ENCODE peak calls at places on chromosomes 16 and 17, in eight cellular contexts. V is spleen; F is neural progenitor cell; E is right cardiac atrium; O is heart left ventricle; T is tibial artery; Q is CD4-positive, alpha-beta T cell; U is Panc1. M is an unnamed sample. For H3K9me3, the result is how much of the 10 kb centered on the place peaks cover.

GRCh38 chr17:78741644-78742284 is 40.3 kb downstream of the CYTH1 start:
- DNase-seq in V (no peak), F (no peak), E (no peak), O (no peak), T (no peak), Q (no peak), U (no peak), M (no peak)

GRCh38 chr16:84380405-84380804 is 12.1 kb downstream of the ATP2C2 start:
- DNase-seq in V (peak), F (no peak), E (no peak), O (no peak), T (peak), Q (no peak), U (no peak), M (peak)

GRCh38 chr17:11564483-11565380 is 33.5 kb upstream of the DNAH9 start:
- DNase-seq in V (no peak), F (no peak), E (no peak), O (no peak), T (no peak), Q (no peak), U (no peak), M (no peak)

GRCh38 chr17:47713980-47714689 is 18.9 kb upstream of the TBX21 start:
- DNase-seq in V (peak), F (peak), E (no peak), O (no peak), T (no peak), Q (no peak), U (no peak), M (no peak)

GRCh38 chr17:59617141-59617757 is 2.4 kb upstream of the CLTC start:
- DNase-seq in V (no peak), F (no peak), E (no peak), O (no peak), T (no peak), Q (no peak), U (no peak), M (no peak)

GRCh38 chr17:1491406-1492248 is 859 bp downstream of the MYO1C start:
- DNase-seq in V (peak), F (peak), E (peak), O (peak), T (peak), Q (no peak), U (no peak), M (peak)

GRCh38 chr17:75689441-75689873 is 22.3 kb downstream of the SAP30BP start:
- DNase-seq in V (peak), F (no peak), E (no peak), O (no peak), T (no peak), Q (peak), U (no peak), M (peak)

GRCh38 chr17:12133183-12133582 is 112.5 kb downstream of the MAP2K4 start:
- DNase-seq in V (no peak), F (no peak), E (peak), O (no peak), T (no peak), Q (no peak), U (no peak), M (no peak)

GRCh38 chr16:30491744-30492308 is 19.3 kb downstream of the ITGAL start:
- DNase-seq in V (no peak), F (no peak), E (no peak), O (no peak), T (no peak), Q (no peak), U (peak), M (no peak)

GRCh38 chr17:76612977-76613851 is 27.6 kb upstream of the ST6GALNAC2 start:
- DNase-seq in V (no peak), F (peak), E (no peak), O (no peak), T (no peak), Q (no peak), U (no peak), M (no peak)

DNA sequence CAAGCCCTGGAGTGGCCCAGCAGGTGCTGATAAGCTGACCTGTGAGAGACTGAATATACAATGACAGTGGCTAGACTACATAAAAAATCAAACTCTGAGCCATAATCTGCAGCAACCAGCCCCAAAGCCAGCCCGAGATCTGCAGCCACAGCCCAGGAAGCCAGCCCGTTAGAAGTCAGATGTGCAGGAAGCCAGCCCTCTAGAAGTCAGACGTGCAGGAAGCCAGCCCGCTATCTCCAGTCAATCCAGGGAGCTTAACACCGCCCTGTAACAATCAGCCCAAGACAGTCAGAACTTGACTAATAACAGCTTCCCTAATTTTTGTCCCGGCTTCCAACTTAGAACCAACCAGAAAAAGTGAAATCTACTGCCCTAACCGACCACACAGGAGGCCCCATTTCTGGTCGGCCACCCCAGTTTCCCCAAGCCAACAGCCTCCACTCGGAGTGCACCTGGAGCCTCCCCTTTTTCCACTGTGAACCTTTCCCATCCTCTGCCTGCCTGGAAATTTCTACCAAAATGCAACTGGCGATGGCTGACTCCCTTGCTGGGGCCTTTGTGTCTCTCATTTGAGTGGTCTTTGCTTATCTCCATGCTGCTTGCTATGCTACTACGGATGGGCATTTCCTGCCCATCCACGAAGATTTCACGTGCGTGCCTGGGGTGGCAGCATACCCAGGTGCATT is 769.3 kb downstream of the KCNJ18 start:
- DNase-seq in V (no peak), F (no peak), E (no peak), O (no peak), T (no peak), Q (no peak), U (no peak), M (no peak)
- H3K9me3 ChIP-seq in V (under half), F (under half), E (under half), O (under half), T (under half), Q (under half), U (under half), M (under half)

DNA sequence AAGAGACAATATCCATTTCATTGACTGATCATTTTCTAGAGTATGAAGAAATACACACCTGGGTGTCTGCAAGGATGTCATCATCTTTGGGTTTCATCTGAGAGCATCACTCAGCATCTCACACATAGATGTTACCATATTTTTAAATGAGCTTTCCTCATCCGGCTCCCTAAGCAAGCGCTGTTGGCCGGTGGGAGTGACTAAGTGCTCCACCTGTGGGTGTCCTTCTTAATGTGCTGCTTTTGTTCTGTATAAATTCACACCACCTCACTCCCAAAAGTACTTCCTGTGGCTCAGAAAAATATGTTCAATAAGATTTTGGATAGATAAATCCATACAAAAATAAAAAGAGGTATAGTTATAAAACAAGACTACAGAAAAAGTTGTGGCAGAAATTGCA is 7.4 kb downstream of the SSTR2 start:
- DNase-seq in V (no peak), F (no peak), E (no peak), O (no peak), T (no peak), Q (no peak), U (no peak), M (no peak)
- H3K9me3 ChIP-seq in V (under half), F (under half), E (under half), O (under half), T (under half), Q (under half), U (under half), M (under half)

DNA sequence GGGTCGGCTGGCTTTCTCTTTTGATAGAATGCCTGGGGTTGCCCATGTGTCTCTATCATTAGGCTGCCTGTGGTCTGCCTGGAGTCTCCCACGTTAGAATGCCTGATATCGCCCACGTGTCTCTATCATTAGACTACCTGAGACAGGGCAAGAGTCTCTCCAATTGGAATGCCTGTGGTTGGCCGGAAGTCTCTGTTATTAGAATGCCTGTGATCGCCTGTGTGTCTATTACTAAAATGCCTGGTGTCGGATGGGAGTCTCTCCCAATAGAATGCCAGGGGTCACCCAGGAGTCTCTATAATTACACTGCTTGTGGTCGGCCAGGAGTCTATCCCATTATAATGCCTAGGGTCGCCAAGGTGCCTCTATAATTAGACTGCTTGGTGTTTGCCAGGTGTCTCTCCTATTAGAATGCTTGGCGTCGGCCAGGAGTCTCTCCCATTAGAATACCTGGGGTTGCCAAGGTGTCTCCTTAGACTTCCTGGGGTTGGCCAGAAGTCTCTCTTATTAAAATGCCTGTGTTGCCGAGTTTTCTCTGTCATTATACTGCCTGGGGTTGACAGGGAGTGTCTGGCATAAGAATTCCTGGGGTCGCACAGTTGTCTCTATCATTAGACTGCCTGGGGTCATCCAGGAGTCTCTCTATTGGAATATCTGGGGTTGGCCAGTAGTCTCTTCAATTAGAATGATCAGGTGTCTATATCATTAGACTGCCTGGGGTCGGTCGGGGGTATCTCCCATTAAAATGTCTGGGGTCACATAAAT is 2272.8 kb downstream of the TP53TG3F start:
- DNase-seq in V (no peak), F (no peak), E (no peak), O (no peak), T (no peak), Q (no peak), U (no peak), M (no peak)
- H3K9me3 ChIP-seq in V (half or more), F (under half), E (under half), O (under half), T (under half), Q (under half), U (under half), M (under half)

DNA sequence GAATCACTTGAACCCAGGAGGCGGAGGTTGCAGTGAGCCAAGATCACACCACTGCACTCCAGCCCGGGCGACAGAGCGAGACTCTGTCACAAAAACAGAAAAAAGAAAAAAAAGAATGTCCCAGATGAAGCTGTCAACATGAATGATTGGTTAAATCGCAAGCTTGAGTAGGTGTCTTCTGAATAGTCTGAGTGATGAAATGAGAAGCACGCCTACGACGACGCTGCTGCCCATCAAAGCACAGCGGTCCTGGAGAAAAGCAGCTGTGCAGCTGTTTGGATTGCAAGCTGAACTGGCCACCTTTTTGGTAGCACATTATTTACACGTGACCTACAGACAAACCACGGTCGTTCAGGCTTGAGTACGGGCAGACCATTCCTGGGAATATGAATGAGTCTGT is 12.5 kb downstream of the ADCY9 start:
- DNase-seq in V (peak), F (no peak), E (no peak), O (no peak), T (no peak), Q (no peak), U (no peak), M (no peak)
- H3K9me3 ChIP-seq in V (under half), F (under half), E (under half), O (under half), T (under half), Q (under half), U (under half), M (under half)

DNA sequence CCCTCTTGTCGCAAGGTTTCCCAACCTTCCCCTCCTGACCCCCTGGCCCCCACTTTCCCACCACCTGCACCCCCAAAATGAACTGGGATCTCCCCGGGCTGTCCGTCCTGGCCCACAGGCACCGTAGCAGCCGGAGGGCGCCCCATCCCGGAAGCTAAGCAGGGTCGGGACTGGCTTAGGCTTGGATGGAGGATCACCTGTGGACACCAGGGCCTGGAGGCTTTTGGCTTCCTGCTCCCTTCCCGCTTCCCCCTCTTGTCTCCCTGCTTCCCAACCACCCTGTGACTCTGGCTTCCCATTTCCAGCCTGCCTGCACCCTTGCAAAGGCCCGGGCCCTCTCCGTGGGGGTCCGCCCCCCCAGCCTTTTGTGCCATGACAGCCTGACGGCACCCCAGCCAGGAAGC is 2291.3 kb downstream of the TP53TG3F start:
- DNase-seq in V (no peak), F (no peak), E (no peak), O (no peak), T (no peak), Q (no peak), U (no peak), M (no peak)
- H3K9me3 ChIP-seq in V (half or more), F (under half), E (under half), O (under half), T (under half), Q (half or more), U (under half), M (under half)

DNA sequence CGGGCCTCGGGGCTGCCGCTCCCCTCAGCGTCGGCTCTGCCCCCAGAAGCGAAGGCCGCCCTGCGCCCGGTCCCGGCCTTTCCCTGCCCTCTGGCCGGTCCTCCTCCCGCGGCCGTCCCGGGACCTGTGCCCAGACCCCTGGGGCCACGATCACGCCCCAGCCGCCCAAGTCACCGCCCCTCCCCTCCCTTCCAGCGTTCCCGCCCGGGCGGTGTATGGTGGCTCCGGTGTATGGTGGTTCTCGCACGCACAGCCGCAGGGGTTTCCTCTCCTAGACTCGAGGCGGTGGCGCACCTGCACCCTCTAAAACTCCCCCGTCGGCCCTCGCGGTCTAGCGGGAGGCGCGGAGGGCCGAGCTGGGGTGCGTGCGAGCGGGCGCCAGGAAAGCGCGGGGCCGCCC is 10.0 kb downstream of the TIGD7 start:
- DNase-seq in V (no peak), F (no peak), E (no peak), O (no peak), T (no peak), Q (no peak), U (no peak), M (no peak)
- H3K9me3 ChIP-seq in V (half or more), F (under half), E (under half), O (half or more), T (half or more), Q (half or more), U (half or more), M (under half)

GRCh38 chr16:19703218-19703617 is 14.8 kb downstream of the KNOP1 start:
- DNase-seq in V (no peak), F (no peak), E (no peak), O (no peak), T (no peak), Q (no peak), U (no peak), M (no peak)
- H3K9me3 ChIP-seq in V (under half), F (under half), E (under half), O (under half), T (under half), Q (under half), U (under half), M (under half)

GRCh38 chr17:27389542-27390140 is 66.6 kb upstream of the KSR1 start:
- DNase-seq in V (no peak), F (no peak), E (no peak), O (no peak), T (no peak), Q (no peak), U (no peak), M (no peak)

GRCh38 chr17:27386206-27387075 is 69.8 kb upstream of the KSR1 start:
- DNase-seq in V (no peak), F (no peak), E (no peak), O (no peak), T (peak), Q (no peak), U (no peak), M (no peak)

GRCh38 chr17:27385626-27386025 is 70.6 kb upstream of the KSR1 start:
- DNase-seq in V (no peak), F (no peak), E (no peak), O (no peak), T (peak), Q (no peak), U (no peak), M (no peak)

GRCh38 chr17:27396045-27396444 is 60.2 kb upstream of the KSR1 start:
- DNase-seq in V (no peak), F (no peak), E (no peak), O (no peak), T (no peak), Q (no peak), U (no peak), M (no peak)

GRCh38 chr17:27390540-27390939 is 65.7 kb upstream of the KSR1 start:
- DNase-seq in V (no peak), F (no peak), E (no peak), O (no peak), T (no peak), Q (no peak), U (no peak), M (no peak)
- H3K9me3 ChIP-seq in V (under half), F (under half), E (under half), O (under half), T (under half), Q (under half), U (under half), M (under half)

M was measured in OCI-LY7.